ENCODE peak calls at places on chromosome 3, in four cellular contexts. R, N, F and L are unnamed samples.

GRCh38 chr3:114241259-114241658 is 3.9 kb upstream of the ZNF80 start:
- DNase-seq in R (no peak), N (no peak), F (peak; percentile 12), L (no peak)

GRCh38 chr3:120428904-120429303 is 21.9 kb downstream of the FSTL1 start:
- DNase-seq in R (no peak), N (no peak), F (no peak), L (no peak)

GRCh38 chr3:195105389-195105788 is 165.6 kb downstream of the XXYLT1 start:
- DNase-seq in R (peak; percentile 90), N (no peak), F (no peak), L (no peak)

GRCh38 chr3:160704006-160704405 is 27.0 kb downstream of the ARL14 start:
- DNase-seq in R (no peak), N (no peak), F (no peak), L (no peak)

GRCh38 chr3:144033235-144033579 is 61.6 kb downstream of the DIPK2A start:
- DNase-seq in R (no peak), N (no peak), F (no peak), L (no peak)

GRCh38 chr3:45943207-45943846 is at the start of gene CXCR6:
- DNase-seq in R (no peak), N (no peak), F (no peak), L (no peak)

GRCh38 chr3:38026856-38027255 is 2.6 kb downstream of the PLCD1 start:
- DNase-seq in R (no peak), N (no peak), F (no peak), L (no peak)

GRCh38 chr3:143445118-143445517 is 325.5 kb downstream of the CHST2 start:
- DNase-seq in R (no peak), N (no peak), F (no peak), L (no peak)

GRCh38 chr3:99532246-99532645 is 106.1 kb upstream of the COL8A1 start:
- DNase-seq in R (peak; percentile 29), N (no peak), F (peak; percentile 26), L (peak; percentile 73)

GRCh38 chr3:134373278-134373941 is 837 bp downstream of the AMOTL2 start:
- DNase-seq in R (peak; percentile 86), N (no peak), F (no peak), L (peak; percentile 91)

GRCh38 chr3:113531826-113532697 is at the start of gene SIDT1:
- DNase-seq in R (no peak), N (peak; percentile 36), F (no peak), L (no peak)

GRCh38 chr3:192296845-192297244 is 430.5 kb downstream of the FGF12 start:
- DNase-seq in R (no peak), N (no peak), F (no peak), L (no peak)

GRCh38 chr3:168472811-168473210 is 377.1 kb upstream of the GOLIM4 start:
- DNase-seq in R (no peak), N (no peak), F (no peak), L (no peak)

GRCh38 chr3:51539291-51539891 is 872 bp downstream of the RAD54L2 start:
- DNase-seq in R (no peak), N (peak; percentile 31), F (peak; percentile 61), L (peak; percentile 61)

GRCh38 chr3:79019137-79019923 is 748.5 kb downstream of the ROBO1 start:
- DNase-seq in R (peak; percentile 84), N (no peak), F (no peak), L (peak; percentile 73)

GRCh38 chr3:22117751-22118346 is 366.8 kb upstream of the ZNF385D start:
- DNase-seq in R (peak; percentile 34), N (no peak), F (peak; percentile 7), L (no peak)

GRCh38 chr3:128805771-128806170 is 73.6 kb upstream of the ACAD9 start:
- DNase-seq in R (no peak), N (no peak), F (no peak), L (no peak)

GRCh38 chr3:108089544-108089943 is 1.3 kb downstream of the CD47 start:
- DNase-seq in R (no peak), N (no peak), F (no peak), L (no peak)

GRCh38 chr3:190384241-190384863 is 3.6 kb upstream of the CLDN16 start:
- DNase-seq in R (peak; percentile 83), N (no peak), F (no peak), L (no peak)

GRCh38 chr3:141979050-141979671 is 102.7 kb downstream of the ATP1B3 start:
- DNase-seq in R (no peak), N (no peak), F (no peak), L (no peak)

GRCh38 chr3:90033242-90033641 is 925.8 kb downstream of the EPHA3 start:
- DNase-seq in R (no peak), N (no peak), F (no peak), L (no peak)

GRCh38 chr3:188197388-188197847 is 43.5 kb downstream of the LPP start:
- DNase-seq in R (no peak), N (no peak), F (no peak), L (no peak)

GRCh38 chr3:47054414-47054813 is 74.9 kb downstream of the NBEAL2 start:
- DNase-seq in R (no peak), N (no peak), F (no peak), L (no peak)

GRCh38 chr3:47056705-47057104 is 77.2 kb downstream of the NBEAL2 start:
- DNase-seq in R (no peak), N (no peak), F (no peak), L (no peak)

DNA sequence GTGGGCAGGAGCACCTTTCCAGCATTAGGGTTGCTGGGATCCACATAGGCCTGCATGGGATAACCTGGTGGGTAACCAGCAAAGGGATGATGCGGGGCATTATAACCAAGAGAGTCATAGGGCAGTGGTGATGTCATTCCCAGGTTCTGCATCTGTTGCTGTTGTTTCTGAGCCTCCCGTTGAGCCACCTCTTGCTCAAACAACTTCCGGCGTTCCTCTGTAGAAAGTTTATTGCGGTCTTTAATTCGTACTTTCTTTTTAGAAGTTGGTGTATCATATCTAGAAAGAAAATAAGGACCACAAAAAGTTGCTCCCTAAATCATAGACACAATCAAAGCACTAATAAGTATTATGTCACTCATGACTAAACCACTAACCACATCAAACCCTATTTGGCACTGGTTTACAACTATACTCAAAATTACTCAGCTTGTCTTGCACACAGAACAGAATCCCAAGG is 77.8 kb downstream of the NBEAL2 start:
- DNase-seq in R (no peak), N (peak; percentile 10), F (no peak), L (no peak)
- TF ChIP-seq TAF1 in R (no peak), N (no peak), F (no peak), L (no peak)

DNA sequence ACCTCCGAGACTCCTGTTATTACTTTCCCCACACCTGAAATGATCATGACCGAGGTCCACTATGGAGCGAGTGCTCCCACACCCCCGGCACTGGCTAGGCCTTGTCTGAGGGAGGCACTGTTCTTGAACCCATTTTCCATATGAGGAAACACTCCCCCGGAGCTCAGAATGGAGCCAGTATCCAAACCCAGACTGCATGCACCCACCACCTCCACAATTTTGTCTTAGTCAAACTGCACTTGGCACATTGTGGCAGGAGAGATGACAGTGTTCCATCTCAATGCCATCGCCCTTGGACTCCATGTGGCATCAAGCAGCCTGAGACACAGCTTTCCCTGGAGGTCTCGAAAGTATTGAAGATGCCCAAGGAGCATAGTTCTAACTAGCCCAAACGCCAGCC is 154.1 kb downstream of the NUP210 start:
- DNase-seq in R (no peak), N (no peak), F (no peak), L (no peak)
- TF ChIP-seq TAF1 in R (no peak), N (no peak), F (no peak), L (no peak)

GRCh38 chr3:151400341-151400740 is 15.8 kb upstream of the P2RY12 start:
- DNase-seq in R (no peak), N (no peak), F (no peak), L (no peak)
- TF ChIP-seq TAF1 in R (no peak), N (no peak), F (no peak), L (no peak)

GRCh38 chr3:66196633-66197032 is 24.2 kb upstream of the SLC25A26 start:
- DNase-seq in R (no peak), N (no peak), F (no peak), L (no peak)
- TF ChIP-seq TAF1 in R (no peak), N (no peak), F (no peak), L (no peak)